ENCODE peak calls at places on chromosome 18, in five cellular contexts. H, W, P, T and N are unnamed samples.

GRCh38 chr18:36186461-36187137 is 698 bp upstream of the MOCOS start:
- DNase-seq in H (peak; percentile 76), W (peak; percentile 59), P (peak; percentile 10), T (peak; percentile 15), N (peak; percentile 91)

GRCh38 chr18:5817821-5818220 is 77.5 kb downstream of the TMEM200C start:
- DNase-seq in H (no peak), W (no peak), P (no peak), T (no peak), N (no peak)

GRCh38 chr18:56162316-56162715 is 476.1 kb downstream of the TXNL1 start:
- DNase-seq in H (no peak), W (no peak), P (no peak), T (no peak), N (no peak)

GRCh38 chr18:50135903-50136302 is 59.0 kb downstream of the MYO5B start:
- DNase-seq in H (no peak), W (no peak), P (no peak), T (no peak), N (no peak)

GRCh38 chr18:6145645-6146308 is 250.5 kb upstream of the TMEM200C start:
- DNase-seq in H (no peak), W (no peak), P (no peak), T (no peak), N (no peak)

GRCh38 chr18:11251229-11251890 is 102.0 kb upstream of the PIEZO2 start:
- DNase-seq in H (no peak), W (no peak), P (no peak), T (no peak), N (no peak)

GRCh38 chr18:3248670-3249359 is 1.2 kb downstream of the MYL12A start:
- DNase-seq in H (peak; percentile 44), W (no peak), P (peak; percentile 19), T (peak; percentile 57), N (no peak)

GRCh38 chr18:13393338-13393737 is 174.8 kb downstream of the LDLRAD4 start:
- DNase-seq in H (no peak), W (no peak), P (no peak), T (no peak), N (no peak)

GRCh38 chr18:30334781-30335180 is 707.8 kb downstream of the DSC3 start:
- DNase-seq in H (no peak), W (no peak), P (no peak), T (no peak), N (no peak)

GRCh38 chr18:79248495-79249078 is 147.1 kb upstream of the NFATC1 start:
- DNase-seq in H (no peak), W (no peak), P (no peak), T (no peak), N (no peak)

GRCh38 chr18:48852292-48852691 is 98.5 kb downstream of the SMAD7 start:
- DNase-seq in H (no peak), W (no peak), P (no peak), T (no peak), N (no peak)

GRCh38 chr18:46338761-46339160 is 234.6 kb downstream of the HAUS1 start:
- DNase-seq in H (no peak), W (no peak), P (no peak), T (no peak), N (no peak)

GRCh38 chr18:46820863-46821262 is 64.0 kb upstream of the ST8SIA5 start:
- DNase-seq in H (no peak), W (no peak), P (no peak), T (peak; percentile 53), N (no peak)

GRCh38 chr18:12628706-12629702 is 28.9 kb downstream of the SPIRE1 start:
- DNase-seq in H (no peak), W (no peak), P (no peak), T (no peak), N (no peak)

GRCh38 chr18:55380574-55380973 is 207.4 kb downstream of the TCF4 start:
- DNase-seq in H (no peak), W (no peak), P (no peak), T (no peak), N (no peak)

GRCh38 chr18:33870059-33870458 is 292.0 kb downstream of the ASXL3 start:
- DNase-seq in H (no peak), W (no peak), P (no peak), T (no peak), N (no peak)

GRCh38 chr18:44958450-44958849 is 277.8 kb downstream of the SETBP1 start:
- DNase-seq in H (no peak), W (no peak), P (no peak), T (no peak), N (no peak)

GRCh38 chr18:73318732-73319479 is 451.1 kb upstream of the NETO1 start:
- DNase-seq in H (no peak), W (no peak), P (no peak), T (no peak), N (no peak)

GRCh38 chr18:66316708-66317107 is 287.2 kb downstream of the CDH19 start:
- DNase-seq in H (no peak), W (no peak), P (no peak), T (no peak), N (no peak)

GRCh38 chr18:58727776-58728500 is 56.7 kb downstream of the MALT1 start:
- DNase-seq in H (no peak), W (no peak), P (no peak), T (peak; percentile 65), N (no peak)

GRCh38 chr18:62399306-62399705 is 74.2 kb downstream of the TNFRSF11A start:
- DNase-seq in H (no peak), W (no peak), P (no peak), T (no peak), N (no peak)

GRCh38 chr18:37251679-37252078 is 313.9 kb downstream of the CELF4 start:
- DNase-seq in H (no peak), W (no peak), P (no peak), T (no peak), N (no peak)

GRCh38 chr18:72541871-72542690 is 2.1 kb downstream of the CBLN2 start:
- DNase-seq in H (no peak), W (no peak), P (no peak), T (no peak), N (no peak)

GRCh38 chr18:26813043-26813442 is 52.5 kb downstream of the AQP4 start:
- DNase-seq in H (peak; percentile 50), W (no peak), P (no peak), T (no peak), N (no peak)

GRCh38 chr18:31498450-31499156 is 626 bp downstream of the DSG2 start:
- DNase-seq in H (no peak), W (no peak), P (no peak), T (no peak), N (no peak)

GRCh38 chr18:7269903-7270302 is 39.0 kb downstream of the LRRC30 start:
- DNase-seq in H (no peak), W (no peak), P (no peak), T (no peak), N (no peak)

GRCh38 chr18:7273301-7273911 is 42.5 kb downstream of the LRRC30 start:
- DNase-seq in H (peak; percentile 66), W (no peak), P (no peak), T (peak; percentile 41), N (no peak)

DNA sequence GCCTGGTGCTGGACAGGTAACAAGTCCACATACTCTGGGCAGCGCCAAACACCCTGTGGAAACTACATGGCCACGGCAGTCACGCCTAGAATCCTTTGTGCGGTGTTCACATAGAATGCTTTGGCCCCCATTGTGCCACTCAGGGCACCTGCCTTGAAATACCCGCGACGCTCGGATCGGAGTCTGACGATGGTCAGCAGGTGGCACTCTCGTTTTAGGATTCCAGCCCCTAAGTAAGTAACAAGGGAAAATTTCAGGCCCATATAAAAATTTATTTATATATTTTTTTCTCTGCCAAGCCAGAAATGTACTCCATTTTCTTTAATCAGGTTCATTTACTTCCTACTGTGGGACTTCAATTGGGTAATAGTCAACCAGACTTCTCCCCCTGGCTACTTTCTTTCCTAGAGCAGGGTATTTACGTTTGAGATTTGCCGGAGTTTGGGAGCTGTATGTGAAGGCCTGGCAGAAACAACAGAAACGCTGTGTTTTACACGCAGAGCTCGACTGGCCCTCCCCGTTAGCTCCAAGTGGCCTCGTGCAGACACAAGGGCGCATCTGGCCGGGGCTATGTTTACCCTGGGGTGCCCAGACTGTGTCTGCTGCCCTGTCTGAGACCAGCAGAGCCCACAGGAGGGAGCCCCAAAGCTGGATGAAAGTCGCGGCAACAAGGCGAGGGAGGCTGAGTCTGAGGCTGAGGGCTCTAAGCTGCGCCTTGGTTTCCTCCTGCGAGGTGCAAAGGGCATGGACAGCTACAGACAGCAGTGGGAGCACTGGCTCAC is 41.6 kb downstream of the LRRC30 start:
- DNase-seq in H (peak; percentile 70), W (no peak), P (no peak), T (peak; percentile 56), N (no peak)
- H3K4me3 ChIP-seq in H (no peak overlapping the region), W (no peak overlapping the region), P (no peak overlapping the region), T (no peak overlapping the region), N (peak overlapping the region; percentile 40)

DNA sequence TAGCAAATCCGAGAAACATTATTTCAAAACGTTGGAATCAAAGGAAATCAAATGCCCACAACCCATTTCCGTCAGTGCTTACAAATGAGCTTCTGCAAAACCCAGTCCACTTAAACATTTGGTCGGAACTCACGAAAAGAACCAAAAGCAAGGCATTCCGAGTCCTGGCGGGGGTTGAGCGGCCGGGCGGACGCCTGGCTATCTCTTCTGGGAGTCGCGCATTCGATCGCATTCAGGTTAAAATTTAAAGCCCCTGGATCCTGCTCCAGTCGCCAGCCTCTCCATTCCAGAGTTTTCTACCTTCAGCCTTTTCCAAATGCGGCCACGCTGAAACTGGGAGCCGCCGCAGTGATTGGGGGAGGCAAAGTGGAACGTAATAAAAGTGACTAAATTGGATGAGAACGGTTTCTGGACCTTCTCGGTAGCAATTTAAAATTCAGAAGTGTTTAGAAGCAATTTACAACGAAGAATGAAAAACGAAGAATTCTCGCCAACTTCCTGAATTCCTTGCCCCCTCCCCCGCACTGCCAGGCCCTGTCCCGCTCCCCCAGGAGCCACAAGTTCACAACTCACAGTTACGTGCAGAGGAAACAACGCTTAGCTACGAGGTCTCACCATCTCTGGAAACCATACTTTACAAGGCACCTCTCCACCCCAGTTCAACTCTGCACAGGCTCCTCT is 1.8 kb upstream of the GATA6 start:
- DNase-seq in H (no peak), W (no peak), P (no peak), T (no peak), N (no peak)
- H3K4me3 ChIP-seq in H (no peak overlapping the region), W (peak overlapping the region; percentile 66), P (no peak overlapping the region), T (peak overlapping the region; percentile 91), N (peak overlapping the region; percentile 5)

DNA sequence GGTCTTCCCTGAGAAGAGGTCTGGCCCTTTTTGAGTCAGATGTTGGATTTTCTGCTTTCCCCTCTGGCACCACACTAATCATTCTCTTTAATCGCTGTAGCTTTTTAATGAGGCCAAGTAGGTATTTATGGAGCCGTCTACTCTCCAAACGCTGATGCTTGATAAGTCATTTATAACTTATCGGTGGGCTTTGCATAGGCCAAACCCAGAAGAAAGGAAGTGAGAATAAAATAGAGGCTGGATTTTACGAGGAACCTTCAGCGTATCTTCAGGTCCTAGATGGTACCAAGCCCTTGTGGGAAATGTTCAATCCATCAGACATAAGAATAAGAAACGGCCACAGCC is 142.5 kb upstream of the CTAGE1 start:
- DNase-seq in H (no peak), W (no peak), P (no peak), T (no peak), N (no peak)
- H3K4me3 ChIP-seq in H (no peak overlapping the region), W (peak overlapping the region; percentile 50), P (no peak overlapping the region), T (peak overlapping the region; percentile 69), N (peak overlapping the region; percentile 65)

GRCh38 chr18:63971320-63972071 is 1.6 kb downstream of the SERPINB8 start:
- DNase-seq in H (no peak), W (no peak), P (no peak), T (no peak), N (no peak)

GRCh38 chr18:63969965-63970802 is at the start of gene SERPINB8:
- DNase-seq in H (peak; percentile 94), W (peak; percentile 95), P (peak; percentile 80), T (peak; percentile 88), N (peak; percentile 98)

GRCh38 chr18:63974991-63975390 is 5.1 kb downstream of the SERPINB8 start:
- DNase-seq in H (no peak), W (no peak), P (no peak), T (no peak), N (no peak)

GRCh38 chr18:63975632-63976031 is 5.8 kb downstream of the SERPINB8 start:
- DNase-seq in H (no peak), W (no peak), P (no peak), T (no peak), N (no peak)

GRCh38 chr18:63970803-63971191 is 916 bp downstream of the SERPINB8 start:
- DNase-seq in H (peak; percentile 44), W (no peak), P (peak; percentile 7), T (no peak), N (no peak)
- H3K4me3 ChIP-seq in H (peak overlapping the region; percentile 70), W (peak overlapping the region; percentile 93), P (peak overlapping the region; percentile 86), T (peak overlapping the region; percentile 57), N (peak overlapping the region; percentile 81)